ENCODE peak calls at places on chromosome 12, in ten cellular contexts. One of them, this sample, is unnamed.

GRCh38 chr12:132406498-132407461 is 77.4 kb upstream of the GALNT9 start:
- DNase-seq in stomach: no peak
- DNase-seq in breast epithelium: no peak
- DNase-seq in suprapubic skin: no peak
- DNase-seq in spleen: no peak
- DNase-seq in transverse colon: no peak
- DNase-seq in upper lobe of left lung: peak; percentile 81
- DNase-seq in SK-N-SH: peak; percentile 58
- DNase-seq in H1: no peak
- DNase-seq in HepG2: no peak
- DNase-seq in this sample: no peak

GRCh38 chr12:53379389-53380103 is 430 bp upstream of the SP1 start:
- DNase-seq in stomach: peak; percentile 100
- DNase-seq in breast epithelium: peak; percentile 99
- DNase-seq in suprapubic skin: peak; percentile 100
- DNase-seq in spleen: peak; percentile 96
- DNase-seq in transverse colon: peak; percentile 99
- DNase-seq in upper lobe of left lung: no peak
- DNase-seq in SK-N-SH: peak; percentile 91
- DNase-seq in H1: peak; percentile 86
- DNase-seq in HepG2: peak; percentile 100
- DNase-seq in this sample: peak; percentile 100

GRCh38 chr12:1318327-1319031 is 275.9 kb downstream of the FBXL14 start:
- DNase-seq in stomach: peak; percentile 33
- DNase-seq in breast epithelium: no peak
- DNase-seq in suprapubic skin: no peak
- DNase-seq in spleen: no peak
- DNase-seq in transverse colon: no peak
- DNase-seq in upper lobe of left lung: no peak
- DNase-seq in SK-N-SH: no peak
- DNase-seq in H1: no peak
- DNase-seq in HepG2: no peak
- DNase-seq in this sample: no peak

GRCh38 chr12:6085841-6086240 is 38.6 kb downstream of the VWF start:
- DNase-seq in stomach: no peak
- DNase-seq in breast epithelium: peak; percentile 3
- DNase-seq in suprapubic skin: peak; percentile 49
- DNase-seq in spleen: peak; percentile 17
- DNase-seq in transverse colon: no peak
- DNase-seq in upper lobe of left lung: no peak
- DNase-seq in SK-N-SH: no peak
- DNase-seq in H1: no peak
- DNase-seq in HepG2: no peak
- DNase-seq in this sample: no peak

GRCh38 chr12:65756956-65757511 is 67.2 kb upstream of the HMGA2 start:
- DNase-seq in stomach: no peak
- DNase-seq in breast epithelium: no peak
- DNase-seq in suprapubic skin: no peak
- DNase-seq in spleen: no peak
- DNase-seq in transverse colon: no peak
- DNase-seq in upper lobe of left lung: no peak
- DNase-seq in SK-N-SH: no peak
- DNase-seq in H1: no peak
- DNase-seq in HepG2: no peak
- DNase-seq in this sample: no peak

GRCh38 chr12:112198120-112198733 is 72.9 kb downstream of the TRAFD1 start:
- DNase-seq in stomach: peak; percentile 46
- DNase-seq in breast epithelium: no peak
- DNase-seq in suprapubic skin: no peak
- DNase-seq in spleen: peak; percentile 77
- DNase-seq in transverse colon: peak; percentile 28
- DNase-seq in upper lobe of left lung: no peak
- DNase-seq in SK-N-SH: peak; percentile 78
- DNase-seq in H1: peak; percentile 82
- DNase-seq in HepG2: peak; percentile 64
- DNase-seq in this sample: no peak

GRCh38 chr12:109277899-109278762 is 31.0 kb downstream of the FOXN4 start:
- DNase-seq in stomach: no peak
- DNase-seq in breast epithelium: no peak
- DNase-seq in suprapubic skin: no peak
- DNase-seq in spleen: no peak
- DNase-seq in transverse colon: no peak
- DNase-seq in upper lobe of left lung: no peak
- DNase-seq in SK-N-SH: no peak
- DNase-seq in H1: no peak
- DNase-seq in HepG2: peak; percentile 97
- DNase-seq in this sample: no peak

GRCh38 chr12:59643576-59643975 is 47.7 kb downstream of the SLC16A7 start:
- DNase-seq in stomach: no peak
- DNase-seq in breast epithelium: no peak
- DNase-seq in suprapubic skin: no peak
- DNase-seq in spleen: no peak
- DNase-seq in transverse colon: no peak
- DNase-seq in upper lobe of left lung: no peak
- DNase-seq in SK-N-SH: no peak
- DNase-seq in H1: no peak
- DNase-seq in HepG2: no peak
- DNase-seq in this sample: no peak

GRCh38 chr12:29688914-29689313 is 94.8 kb downstream of the TMTC1 start:
- DNase-seq in stomach: no peak
- DNase-seq in breast epithelium: no peak
- DNase-seq in suprapubic skin: no peak
- DNase-seq in spleen: no peak
- DNase-seq in transverse colon: no peak
- DNase-seq in upper lobe of left lung: no peak
- DNase-seq in SK-N-SH: no peak
- DNase-seq in H1: no peak
- DNase-seq in HepG2: no peak
- DNase-seq in this sample: no peak

GRCh38 chr12:63944586-63945228 is 100.2 kb downstream of the SRGAP1 start:
- DNase-seq in stomach: no peak
- DNase-seq in breast epithelium: no peak
- DNase-seq in suprapubic skin: no peak
- DNase-seq in spleen: no peak
- DNase-seq in transverse colon: no peak
- DNase-seq in upper lobe of left lung: no peak
- DNase-seq in SK-N-SH: peak; percentile 44
- DNase-seq in H1: no peak
- DNase-seq in HepG2: peak; percentile 83
- DNase-seq in this sample: no peak

GRCh38 chr12:1744932-1745331 is 54.1 kb downstream of the ADIPOR2 start:
- DNase-seq in stomach: no peak
- DNase-seq in breast epithelium: no peak
- DNase-seq in suprapubic skin: no peak
- DNase-seq in spleen: no peak
- DNase-seq in transverse colon: no peak
- DNase-seq in upper lobe of left lung: no peak
- DNase-seq in SK-N-SH: no peak
- DNase-seq in H1: no peak
- DNase-seq in HepG2: peak; percentile 94
- DNase-seq in this sample: no peak

GRCh38 chr12:14774944-14775651 is 28.2 kb downstream of the WBP11 start:
- DNase-seq in stomach: peak; percentile 56
- DNase-seq in breast epithelium: peak; percentile 57
- DNase-seq in suprapubic skin: peak; percentile 81
- DNase-seq in spleen: peak; percentile 89
- DNase-seq in transverse colon: peak; percentile 59
- DNase-seq in upper lobe of left lung: peak; percentile 87
- DNase-seq in SK-N-SH: peak; percentile 49
- DNase-seq in H1: peak; percentile 63
- DNase-seq in HepG2: no peak
- DNase-seq in this sample: peak; percentile 83

GRCh38 chr12:52910248-52910883 is 5.5 kb upstream of the KRT8 start:
- DNase-seq in stomach: no peak
- DNase-seq in breast epithelium: no peak
- DNase-seq in suprapubic skin: no peak
- DNase-seq in spleen: no peak
- DNase-seq in transverse colon: no peak
- DNase-seq in upper lobe of left lung: no peak
- DNase-seq in SK-N-SH: no peak
- DNase-seq in H1: no peak
- DNase-seq in HepG2: peak; percentile 42
- DNase-seq in this sample: no peak

GRCh38 chr12:116864371-116865160 is 16.7 kb downstream of the HRK start:
- DNase-seq in stomach: no peak
- DNase-seq in breast epithelium: no peak
- DNase-seq in suprapubic skin: no peak
- DNase-seq in spleen: no peak
- DNase-seq in transverse colon: no peak
- DNase-seq in upper lobe of left lung: no peak
- DNase-seq in SK-N-SH: no peak
- DNase-seq in H1: no peak
- DNase-seq in HepG2: peak; percentile 46
- DNase-seq in this sample: no peak

GRCh38 chr12:47527816-47528215 is 178.0 kb downstream of the RPAP3 start:
- DNase-seq in stomach: no peak
- DNase-seq in breast epithelium: no peak
- DNase-seq in suprapubic skin: no peak
- DNase-seq in spleen: no peak
- DNase-seq in transverse colon: no peak
- DNase-seq in upper lobe of left lung: no peak
- DNase-seq in SK-N-SH: no peak
- DNase-seq in H1: no peak
- DNase-seq in HepG2: no peak
- DNase-seq in this sample: no peak

GRCh38 chr12:54404061-54405004 is 14.7 kb downstream of the ITGA5 start:
- DNase-seq in stomach: peak; percentile 68
- DNase-seq in breast epithelium: no peak
- DNase-seq in suprapubic skin: no peak
- DNase-seq in spleen: no peak
- DNase-seq in transverse colon: peak; percentile 65
- DNase-seq in upper lobe of left lung: no peak
- DNase-seq in SK-N-SH: peak; percentile 64
- DNase-seq in H1: peak; percentile 95
- DNase-seq in HepG2: peak; percentile 40
- DNase-seq in this sample: peak; percentile 77

GRCh38 chr12:16187684-16188083 is 89.8 kb downstream of the SLC15A5 start:
- DNase-seq in stomach: no peak
- DNase-seq in breast epithelium: no peak
- DNase-seq in suprapubic skin: no peak
- DNase-seq in spleen: no peak
- DNase-seq in transverse colon: no peak
- DNase-seq in upper lobe of left lung: no peak
- DNase-seq in SK-N-SH: no peak
- DNase-seq in H1: no peak
- DNase-seq in HepG2: no peak
- DNase-seq in this sample: no peak

GRCh38 chr12:7081037-7081436 is 11.2 kb downstream of the C1R start:
- DNase-seq in stomach: no peak
- DNase-seq in breast epithelium: no peak
- DNase-seq in suprapubic skin: no peak
- DNase-seq in spleen: no peak
- DNase-seq in transverse colon: no peak
- DNase-seq in upper lobe of left lung: peak; percentile 83
- DNase-seq in SK-N-SH: no peak
- DNase-seq in H1: no peak
- DNase-seq in HepG2: no peak
- DNase-seq in this sample: no peak

GRCh38 chr12:91811481-91812287 is 334.0 kb downstream of the BTG1 start:
- DNase-seq in stomach: peak; percentile 76
- DNase-seq in breast epithelium: peak; percentile 61
- DNase-seq in suprapubic skin: no peak
- DNase-seq in spleen: peak; percentile 85
- DNase-seq in transverse colon: peak; percentile 79
- DNase-seq in upper lobe of left lung: no peak
- DNase-seq in SK-N-SH: peak; percentile 22
- DNase-seq in H1: peak; percentile 89
- DNase-seq in HepG2: peak; percentile 42
- DNase-seq in this sample: peak; percentile 80
- H3K4me3 ChIP-seq in stomach: no peak overlapping the region
- H3K4me3 ChIP-seq in breast epithelium: no peak overlapping the region
- H3K4me3 ChIP-seq in suprapubic skin: no peak overlapping the region
- H3K4me3 ChIP-seq in spleen: no peak overlapping the region
- H3K4me3 ChIP-seq in transverse colon: no peak overlapping the region
- H3K4me3 ChIP-seq in upper lobe of left lung: no peak overlapping the region
- H3K4me3 ChIP-seq in SK-N-SH: peak overlapping the region; percentile 24
- H3K4me3 ChIP-seq in H1: no peak overlapping the region
- H3K4me3 ChIP-seq in HepG2: no peak overlapping the region
- H3K4me3 ChIP-seq in this sample: no peak overlapping the region

DNA sequence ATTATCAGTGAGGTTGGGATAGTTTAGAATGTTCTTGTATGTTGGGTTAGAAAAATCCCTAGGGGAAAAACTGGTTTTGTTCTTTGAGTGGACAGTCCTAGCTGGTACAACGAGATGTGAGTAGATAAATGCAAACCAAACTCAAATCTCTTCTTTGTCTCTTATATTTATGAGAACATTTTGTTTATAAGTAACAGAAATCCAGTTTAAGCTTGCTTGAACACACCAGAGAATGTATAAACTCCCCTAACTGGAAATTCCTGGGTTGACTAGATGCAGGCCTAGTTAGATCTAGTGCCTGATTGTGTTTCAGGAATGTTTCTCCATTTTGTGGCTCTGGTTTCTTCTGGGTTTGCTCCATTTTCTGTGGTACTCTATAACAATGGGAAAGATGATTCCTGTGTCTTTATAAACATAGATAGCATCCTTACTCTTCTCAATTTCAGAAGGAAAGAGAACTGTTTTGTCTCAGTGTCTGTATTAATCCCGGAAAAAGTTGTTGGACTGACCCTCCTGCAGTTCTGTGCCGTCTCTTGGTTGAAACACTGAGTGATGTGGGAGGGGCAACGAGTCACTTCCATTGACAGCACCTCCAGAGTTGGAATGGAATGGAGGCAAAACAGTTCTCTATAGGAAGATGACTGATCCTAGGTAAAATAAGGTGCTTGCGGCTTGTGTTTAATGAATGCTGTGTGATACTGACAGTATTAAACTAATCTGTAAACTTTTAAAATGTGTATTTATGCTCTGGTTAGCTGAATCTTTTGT is 244.8 kb downstream of the TMTC2 start:
- DNase-seq in stomach: no peak
- DNase-seq in breast epithelium: no peak
- DNase-seq in suprapubic skin: no peak
- DNase-seq in spleen: no peak
- DNase-seq in transverse colon: no peak
- DNase-seq in upper lobe of left lung: no peak
- DNase-seq in SK-N-SH: no peak
- DNase-seq in H1: no peak
- DNase-seq in HepG2: no peak
- DNase-seq in this sample: no peak
- TF ChIP-seq POLR2AphosphoS5 in stomach: no peak
- TF ChIP-seq POLR2AphosphoS5 in breast epithelium: no peak
- TF ChIP-seq POLR2AphosphoS5 in suprapubic skin: no peak
- TF ChIP-seq POLR2AphosphoS5 in spleen: no peak
- TF ChIP-seq POLR2AphosphoS5 in transverse colon: no peak
- TF ChIP-seq POLR2AphosphoS5 in upper lobe of left lung: no peak
- TF ChIP-seq POLR2AphosphoS5 in SK-N-SH: no peak
- TF ChIP-seq POLR2AphosphoS5 in H1: no peak
- TF ChIP-seq POLR2AphosphoS5 in HepG2: no peak
- TF ChIP-seq POLR2AphosphoS5 in this sample: no peak

GRCh38 chr12:90342081-90342480 is 612.9 kb downstream of the CCER1 start:
- DNase-seq in stomach: no peak
- DNase-seq in breast epithelium: no peak
- DNase-seq in suprapubic skin: no peak
- DNase-seq in spleen: no peak
- DNase-seq in transverse colon: no peak
- DNase-seq in upper lobe of left lung: no peak
- DNase-seq in SK-N-SH: no peak
- DNase-seq in H1: no peak
- DNase-seq in HepG2: no peak
- DNase-seq in this sample: no peak
- H3K27ac ChIP-seq in stomach: no peak overlapping the region
- H3K27ac ChIP-seq in breast epithelium: peak overlapping the region; percentile 41
- H3K27ac ChIP-seq in suprapubic skin: no peak overlapping the region
- H3K27ac ChIP-seq in spleen: no peak overlapping the region
- H3K27ac ChIP-seq in transverse colon: no peak overlapping the region
- H3K27ac ChIP-seq in upper lobe of left lung: no peak overlapping the region
- H3K27ac ChIP-seq in SK-N-SH: no peak overlapping the region
- H3K27ac ChIP-seq in H1: no peak overlapping the region
- H3K27ac ChIP-seq in HepG2: no peak overlapping the region
- H3K27ac ChIP-seq in this sample: no peak overlapping the region

GRCh38 chr12:4977104-4977503 is 66.6 kb upstream of the KCNA5 start:
- DNase-seq in stomach: no peak
- DNase-seq in breast epithelium: no peak
- DNase-seq in suprapubic skin: no peak
- DNase-seq in spleen: no peak
- DNase-seq in transverse colon: no peak
- DNase-seq in upper lobe of left lung: no peak
- DNase-seq in SK-N-SH: no peak
- DNase-seq in H1: no peak
- DNase-seq in HepG2: no peak
- DNase-seq in this sample: no peak
- H3K4me3 ChIP-seq in stomach: no peak overlapping the region
- H3K4me3 ChIP-seq in breast epithelium: no peak overlapping the region
- H3K4me3 ChIP-seq in suprapubic skin: no peak overlapping the region
- H3K4me3 ChIP-seq in spleen: no peak overlapping the region
- H3K4me3 ChIP-seq in transverse colon: no peak overlapping the region
- H3K4me3 ChIP-seq in upper lobe of left lung: no peak overlapping the region
- H3K4me3 ChIP-seq in SK-N-SH: no peak overlapping the region
- H3K4me3 ChIP-seq in H1: no peak overlapping the region
- H3K4me3 ChIP-seq in HepG2: no peak overlapping the region
- H3K4me3 ChIP-seq in this sample: no peak overlapping the region

This sample was measured in sigmoid colon.